ENCODE peak calls at places on chromosome 4, in nine cellular contexts. Q, K, M, D, F, J, G, Z and L are unnamed samples.

GRCh38 chr4:125765936-125766335 is 451.2 kb downstream of the FAT4 start:
- DNase-seq in Z (no peak), K (no peak), Q (no peak), M (no peak), D (no peak), J (no peak), F (no peak), G (no peak), L (no peak)

GRCh38 chr4:78156520-78156919 is 99.4 kb downstream of the FRAS1 start:
- DNase-seq in G (no peak), F (no peak), J (no peak), Q (no peak), D (no peak), Z (no peak), K (no peak), M (no peak), L (no peak)

GRCh38 chr4:23144707-23145106 is 452.0 kb downstream of the GBA3 start:
- DNase-seq in F (no peak), K (no peak), G (no peak), D (no peak), Z (no peak), J (no peak), M (no peak), Q (no peak), L (no peak)

GRCh38 chr4:76449362-76449767 is 14.3 kb downstream of the SHROOM3 start:
- DNase-seq in F (no peak), Z (no peak), K (no peak), Q (no peak), D (no peak), M (no peak), G (no peak), J (no peak), L (no peak)

GRCh38 chr4:76251448-76252270 is at the start of gene FAM47E:
- DNase-seq in K (no peak), M (peak; percentile 90), Q (peak; percentile 73), D (peak; percentile 56), J (peak; percentile 94), G (peak; percentile 76), F (peak; percentile 27), Z (peak; percentile 61), L (peak; percentile 86)

GRCh38 chr4:137674066-137674465 is 141.8 kb upstream of the PCDH18 start:
- DNase-seq in K (no peak), G (no peak), J (no peak), Z (peak; percentile 70), Q (no peak), D (peak; percentile 26), M (no peak), F (peak; percentile 51), L (no peak)

GRCh38 chr4:101307901-101308300 is 39.4 kb downstream of the PPP3CA start:
- DNase-seq in F (no peak), J (no peak), D (peak; percentile 47), K (no peak), Z (peak; percentile 23), Q (no peak), G (no peak), M (no peak), L (no peak)

GRCh38 chr4:4726051-4726450 is 133.4 kb upstream of the MSX1 start:
- DNase-seq in D (no peak), F (no peak), Q (no peak), J (no peak), M (no peak), K (no peak), G (no peak), Z (no peak), L (no peak)

GRCh38 chr4:174555793-174556630 is 33.7 kb upstream of the HPGD start:
- DNase-seq in K (no peak), G (no peak), D (no peak), J (no peak), M (no peak), Q (no peak), Z (no peak), F (no peak), L (no peak)

GRCh38 chr4:26789208-26789607 is 71.4 kb upstream of the STIM2 start:
- DNase-seq in Z (peak; percentile 75), M (no peak), K (no peak), Q (no peak), D (peak; percentile 42), J (no peak), G (no peak), F (no peak), L (no peak)

GRCh38 chr4:140523370-140523856 is 555 bp upstream of the ELMOD2 start:
- DNase-seq in M (no peak), J (no peak), Q (no peak), G (no peak), F (no peak), K (no peak), Z (no peak), D (no peak), L (no peak)

GRCh38 chr4:156976147-156976546 is 4.5 kb upstream of the PDGFC start:
- DNase-seq in F (peak; percentile 73), Z (peak; percentile 53), D (peak; percentile 71), G (no peak), J (no peak), M (no peak), K (no peak), Q (no peak), L (no peak)

GRCh38 chr4:79923290-79923689 is 149.7 kb downstream of the ANTXR2 start:
- DNase-seq in Q (no peak), F (no peak), K (no peak), J (no peak), G (no peak), Z (no peak), M (no peak), D (no peak), L (no peak)

GRCh38 chr4:99637174-99637573 is 20.5 kb downstream of the C4orf54 start:
- DNase-seq in D (no peak), J (no peak), Z (no peak), F (no peak), M (no peak), G (no peak), K (no peak), Q (no peak), L (no peak)

DNA sequence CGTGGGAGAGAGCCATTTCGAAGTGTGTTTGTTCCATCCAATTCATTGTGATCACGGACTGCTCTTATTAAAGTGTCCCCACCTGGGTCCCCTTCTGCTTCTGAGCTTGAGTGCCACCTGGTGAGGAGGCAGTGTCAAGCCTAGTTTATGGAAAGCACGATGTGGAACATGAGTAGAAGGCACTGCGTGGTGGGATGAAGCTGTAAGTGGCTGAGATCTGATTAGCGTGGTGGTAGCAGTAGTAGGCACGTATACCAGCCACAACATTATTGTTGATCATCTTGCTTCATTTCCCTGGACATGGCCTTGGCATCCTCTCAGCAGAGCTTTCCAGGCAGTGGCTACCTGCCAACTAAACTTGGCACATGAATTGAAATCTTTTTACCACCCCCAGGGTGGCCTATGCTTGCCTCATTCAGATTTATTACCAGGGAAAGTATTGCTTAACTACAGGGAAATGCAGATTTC is 46.4 kb downstream of the GPAT3 start:
- DNase-seq in M (no peak), D (peak; percentile 72), Q (peak; percentile 8), G (no peak), J (no peak), Z (peak; percentile 73), F (peak; percentile 14), K (no peak), L (no peak)
- TF ChIP-seq CTCF in M (no peak), D (peak; percentile 42), Q (no peak), G (peak; percentile 18), J (peak; percentile 26), Z (peak; percentile 52), F (no peak), K (no peak), L (peak; percentile 36)

DNA sequence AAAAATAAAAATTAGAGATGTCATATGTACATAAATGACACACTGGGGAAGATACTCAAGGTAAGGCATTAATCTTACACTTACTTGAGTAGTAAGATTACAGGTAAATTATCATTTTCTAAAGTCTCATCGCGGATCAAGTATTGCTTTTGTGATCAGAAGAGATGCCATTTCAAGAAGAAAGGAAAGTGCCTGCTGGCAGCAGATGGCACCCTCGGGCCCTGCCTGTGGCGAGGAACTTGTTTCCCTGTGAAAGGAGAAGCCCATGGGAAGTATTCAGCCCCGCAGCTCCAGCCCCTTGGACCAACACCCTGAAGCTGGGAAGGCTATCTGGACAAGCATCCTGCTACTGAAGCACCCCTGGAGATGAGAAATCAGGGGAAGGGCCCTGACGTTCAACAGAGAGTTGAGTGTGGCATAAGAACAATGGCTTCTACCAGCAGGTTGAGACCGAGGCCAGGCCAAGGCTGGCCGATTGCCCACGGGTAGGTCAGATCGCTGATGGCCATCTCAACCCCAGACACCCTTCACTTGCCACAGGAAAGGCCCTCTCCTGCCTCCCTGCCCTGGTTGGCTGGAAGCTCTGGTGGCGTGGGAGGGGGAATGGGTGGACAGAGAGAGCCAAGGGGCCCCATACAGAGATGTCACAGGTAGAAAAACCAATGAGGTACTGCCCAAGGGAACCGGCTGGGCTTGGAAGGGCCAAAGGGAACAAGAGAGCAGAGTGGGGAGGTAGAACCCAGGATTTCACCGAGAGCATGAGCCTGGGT is 18.8 kb upstream of the MXD4 start:
- DNase-seq in M (peak; percentile 69), Q (no peak), J (peak; percentile 37), D (no peak), G (no peak), K (no peak), F (no peak), Z (no peak), L (no peak)
- TF ChIP-seq CTCF in M (no peak), Q (no peak), J (no peak), D (peak; percentile 13), G (no peak), K (no peak), F (no peak), Z (peak; percentile 26), L (no peak)

DNA sequence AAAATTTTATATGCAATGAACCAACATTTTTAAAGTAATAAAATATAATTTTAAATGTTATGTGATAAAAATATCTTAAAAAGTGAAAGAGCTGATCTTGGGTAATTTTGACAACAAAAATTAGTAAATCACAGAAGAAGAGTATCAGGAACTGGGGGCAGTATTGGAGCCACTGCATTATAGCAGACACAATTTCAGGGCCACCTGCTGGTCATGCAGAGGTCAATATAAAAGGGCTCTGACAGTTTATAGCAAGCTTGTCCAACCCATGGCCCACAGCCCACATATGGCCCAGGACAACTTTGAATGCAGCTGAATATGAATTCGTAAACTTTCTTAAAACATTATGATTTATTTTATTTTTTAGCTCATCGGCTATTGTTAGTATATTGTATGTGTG is 13.0 kb upstream of the LEF1 start:
- DNase-seq in G (no peak), K (no peak), F (no peak), Q (no peak), Z (no peak), J (no peak), M (no peak), D (no peak), L (no peak)
- TF ChIP-seq CTCF in G (peak; percentile 13), K (no peak), F (no peak), Q (no peak), Z (peak; percentile 35), J (no peak), M (no peak), D (no peak), L (peak; percentile 45)

GRCh38 chr4:171650543-171650942 is 162.7 kb upstream of the GALNTL6 start:
- DNase-seq in G (no peak), K (no peak), M (no peak), D (no peak), Q (no peak), F (no peak), J (no peak), Z (no peak), L (peak; percentile 10)
- TF ChIP-seq CTCF in G (no peak), K (no peak), M (no peak), D (no peak), Q (no peak), F (no peak), J (no peak), Z (no peak), L (no peak)